ENCODE peak calls at places on chromosomes 7 and 10, in nine cellular contexts. P, R, M, X, Z, D, K, A and Q are unnamed samples. For H3K4me1, the result is how much of the 10 kb centered on the place peaks cover.

GRCh38 chr7:105776986-105777910 is 99.2 kb downstream of the ATXN7L1 start:
- DNase-seq in K (peak), R (peak), P (no peak), X (no peak), D (no peak), Z (no peak), A (peak), M (no peak), Q (no peak)

GRCh38 chr10:129163536-129163935 is 303.5 kb upstream of the MGMT start:
- DNase-seq in M (no peak), A (no peak), P (no peak), D (no peak), X (no peak), Z (no peak), R (no peak), K (no peak), Q (no peak)

GRCh38 chr10:17742918-17743317 is 9.1 kb upstream of the TMEM236 start:
- DNase-seq in M (peak), A (peak), K (peak), P (peak), X (peak), D (peak), R (peak), Z (no peak), Q (peak)

GRCh38 chr7:145183069-145183468 is 347.2 kb upstream of the TPK1 start:
- DNase-seq in R (peak), A (no peak), D (no peak), X (no peak), M (no peak), Z (no peak), K (no peak), P (no peak), Q (no peak)

GRCh38 chr7:25750738-25751529 is 401.1 kb upstream of the NFE2L3 start:
- DNase-seq in P (no peak), Z (no peak), R (no peak), K (no peak), X (no peak), M (no peak), D (no peak), A (no peak), Q (no peak)

GRCh38 chr7:69656890-69657289 is 58.6 kb downstream of the AUTS2 start:
- DNase-seq in D (no peak), P (no peak), M (no peak), Z (no peak), A (no peak), K (no peak), R (no peak), X (peak), Q (no peak)

GRCh38 chr10:43228783-43229207 is 38.1 kb downstream of the RASGEF1A start:
- DNase-seq in K (no peak), R (no peak), D (no peak), A (no peak), M (no peak), X (no peak), Z (peak), P (peak), Q (peak)

GRCh38 chr7:101269664-101270063 is 24.8 kb upstream of the FIS1 start:
- DNase-seq in A (no peak), Z (no peak), K (no peak), D (no peak), X (no peak), P (no peak), R (no peak), M (no peak), Q (no peak)

GRCh38 chr10:102670871-102671434 is 26.7 kb downstream of the TRIM8 start:
- DNase-seq in K (no peak), Z (no peak), R (no peak), D (no peak), A (no peak), X (no peak), M (peak), P (no peak), Q (no peak)

GRCh38 chr10:32956365-32957197 is 1.4 kb downstream of the ITGB1 start:
- DNase-seq in X (no peak), M (no peak), A (peak), Z (peak), D (no peak), R (peak), P (no peak), K (peak), Q (no peak)

GRCh38 chr7:41696323-41696916 is 6.5 kb downstream of the INHBA start:
- DNase-seq in X (peak), P (peak), A (peak), R (peak), K (peak), D (peak), M (peak), Z (peak), Q (peak)

GRCh38 chr10:103254538-103255325 is 9.0 kb downstream of the RPEL1 start:
- DNase-seq in D (no peak), M (no peak), Z (no peak), R (peak), A (peak), P (no peak), K (peak), X (no peak), Q (no peak)

GRCh38 chr10:45443101-45444009 is 69.3 kb downstream of the ALOX5 start:
- DNase-seq in D (no peak), K (no peak), R (no peak), A (no peak), X (no peak), Z (no peak), P (peak), M (no peak), Q (no peak)

GRCh38 chr10:15515207-15515606 is 144.1 kb upstream of the FAM171A1 start:
- DNase-seq in Z (no peak), K (no peak), M (no peak), A (no peak), X (no peak), P (no peak), R (no peak), D (no peak), Q (no peak)

GRCh38 chr7:28481131-28481926 is 69.0 kb downstream of the CREB5 start:
- DNase-seq in P (no peak), X (peak), M (no peak), D (no peak), K (no peak), Z (no peak), A (no peak), R (no peak), Q (no peak)

GRCh38 chr10:77247076-77247561 is 390.5 kb downstream of the KCNMA1 start:
- DNase-seq in Z (no peak), P (peak), M (no peak), X (no peak), D (no peak), K (peak), A (no peak), R (peak), Q (no peak)

GRCh38 chr7:2982831-2983230 is 60.8 kb downstream of the CARD11 start:
- DNase-seq in X (no peak), M (no peak), P (no peak), D (no peak), A (no peak), Z (peak), K (no peak), R (no peak), Q (no peak)

GRCh38 chr7:156927571-156928405 is 21.7 kb upstream of the NOM1 start:
- DNase-seq in P (no peak), Z (no peak), D (no peak), M (no peak), X (no peak), R (no peak), K (no peak), A (peak), Q (no peak)

GRCh38 chr7:98257701-98258100 is 5.7 kb upstream of the TECPR1 start:
- DNase-seq in Z (no peak), K (no peak), X (no peak), A (no peak), R (no peak), D (no peak), P (no peak), M (no peak), Q (no peak)

GRCh38 chr10:784759-785538 is 95.5 kb upstream of the DIP2C start:
- DNase-seq in K (peak), X (peak), D (peak), Z (peak), A (peak), M (peak), P (peak), R (peak), Q (peak)

GRCh38 chr10:33040436-33040835 is 82.4 kb upstream of the ITGB1 start:
- DNase-seq in M (no peak), R (no peak), A (no peak), X (no peak), Z (no peak), D (no peak), K (no peak), P (no peak), Q (no peak)

GRCh38 chr10:115947104-115947503 is 325.9 kb downstream of the GFRA1 start:
- DNase-seq in R (peak), M (no peak), K (peak), P (no peak), D (no peak), X (no peak), Z (no peak), A (no peak), Q (no peak)

GRCh38 chr10:11706911-11707567 is 35.1 kb upstream of the ECHDC3 start:
- DNase-seq in Z (no peak), M (no peak), D (no peak), K (no peak), A (no peak), P (no peak), X (no peak), R (no peak), Q (no peak)

GRCh38 chr7:151014950-151015349 is 9.3 kb downstream of the ATG9B start:
- DNase-seq in K (no peak), X (no peak), R (peak), A (no peak), D (no peak), P (no peak), Z (no peak), M (no peak), Q (no peak)

GRCh38 chr7:26379711-26380110 is 88.0 kb downstream of the SNX10 start:
- DNase-seq in K (no peak), Z (no peak), X (no peak), R (no peak), D (no peak), P (no peak), M (no peak), A (no peak), Q (no peak)

GRCh38 chr10:59433720-59434428 is 71.5 kb upstream of the FAM13C start:
- DNase-seq in R (peak), D (no peak), A (peak), K (no peak), Z (no peak), M (no peak), X (no peak), P (no peak), Q (no peak)

GRCh38 chr7:17689361-17689760 is 250.9 kb downstream of the SNX13 start:
- DNase-seq in P (no peak), R (no peak), A (peak), K (no peak), Z (no peak), M (no peak), X (no peak), D (no peak), Q (no peak)

GRCh38 chr7:83532229-83532628 is 116.7 kb downstream of the SEMA3E start:
- DNase-seq in R (peak), X (no peak), A (peak), P (no peak), M (no peak), K (peak), D (no peak), Z (no peak), Q (no peak)

GRCh38 chr7:73482746-73483145 is 39.3 kb downstream of the BAZ1B start:
- DNase-seq in K (no peak), A (no peak), Z (no peak), M (no peak), P (no peak), D (no peak), X (peak), R (no peak), Q (no peak)

GRCh38 chr10:11294831-11295230 is 277.2 kb downstream of the CELF2 start:
- DNase-seq in D (no peak), A (no peak), Z (no peak), P (no peak), K (no peak), R (no peak), X (no peak), M (no peak), Q (no peak)

GRCh38 chr10:35822316-35822715 is 180.2 kb upstream of the FZD8 start:
- DNase-seq in R (peak), X (peak), A (peak), M (peak), D (peak), K (peak), P (peak), Z (no peak), Q (peak)

GRCh38 chr7:135670179-135670578 is 7.9 kb downstream of the STMP1 start:
- DNase-seq in R (peak), M (no peak), Z (no peak), A (peak), P (no peak), X (no peak), K (no peak), D (no peak), Q (no peak)

GRCh38 chr10:115030483-115031200 is 62.5 kb upstream of the ATRNL1 start:
- DNase-seq in Z (no peak), P (no peak), M (no peak), D (no peak), K (no peak), A (no peak), R (no peak), X (peak), Q (no peak)

GRCh38 chr10:23120001-23120934 is 24.9 kb downstream of the MSRB2 start:
- DNase-seq in Z (no peak), K (no peak), P (no peak), M (no peak), X (no peak), D (no peak), A (no peak), R (no peak), Q (no peak)

GRCh38 chr10:71968553-71969474 is 4.6 kb downstream of the CHST3 start:
- DNase-seq in P (no peak), M (peak), K (peak), A (no peak), Z (no peak), D (no peak), R (peak), X (no peak), Q (no peak)

GRCh38 chr7:120272261-120272895 is 597 bp upstream of the KCND2 start:
- DNase-seq in Z (no peak), R (peak), A (peak), P (peak), D (no peak), M (no peak), K (peak), X (peak), Q (no peak)

GRCh38 chr10:106992064-106992463 is 172.4 kb downstream of the SORCS1 start:
- DNase-seq in D (no peak), Z (no peak), R (no peak), M (no peak), X (no peak), A (no peak), P (no peak), K (no peak), Q (no peak)

GRCh38 chr10:98400482-98400881 is 14.5 kb downstream of the PYROXD2 start:
- DNase-seq in M (no peak), R (no peak), P (no peak), A (peak), Z (no peak), D (no peak), K (no peak), X (no peak), Q (no peak)

GRCh38 chr10:16518822-16519221 is 2.9 kb downstream of the C1QL3 start:
- DNase-seq in P (no peak), A (no peak), R (peak), Z (no peak), K (no peak), M (no peak), X (no peak), D (no peak), Q (no peak)
- TF ChIP-seq CTCF in P (no peak), A (peak), R (peak), Z (no peak), K (peak), M (no peak), X (peak), D (no peak), Q (no peak)

DNA sequence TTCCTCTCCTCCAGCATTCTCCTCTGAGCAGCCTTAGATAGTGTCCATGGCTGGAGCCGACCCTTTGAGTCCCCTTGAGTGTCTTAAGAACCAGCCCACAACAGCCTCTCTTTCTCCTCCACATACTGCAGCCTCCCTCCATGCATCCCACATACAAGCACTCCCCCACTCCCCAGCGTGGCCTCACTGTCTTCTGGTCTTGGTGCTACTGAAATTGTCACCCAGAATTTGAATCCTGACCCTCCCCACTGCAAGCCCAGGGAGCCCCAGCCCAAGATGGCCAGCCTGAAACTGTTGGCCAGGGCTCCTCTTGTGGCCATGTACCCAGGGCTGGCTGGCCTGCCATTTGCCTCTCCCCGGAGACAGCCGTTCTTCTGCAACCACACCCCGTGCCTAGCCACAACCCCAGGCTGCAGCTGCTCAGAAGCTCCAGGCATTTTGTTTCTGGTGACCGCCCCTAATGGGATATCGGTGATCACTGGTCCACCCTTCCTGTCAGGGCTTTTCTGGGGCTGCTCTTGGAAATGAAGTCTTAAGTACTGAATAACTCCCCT is 18.8 kb upstream of the SH2D4B start:
- DNase-seq in A (no peak), P (no peak), K (no peak), Z (peak), R (no peak), D (no peak), X (no peak), M (no peak), Q (no peak)
- H3K4me1 ChIP-seq in A (under half), P (under half), K (under half), Z (under half), R (under half), D (under half), X (under half), M (under half), Q (under half)

DNA sequence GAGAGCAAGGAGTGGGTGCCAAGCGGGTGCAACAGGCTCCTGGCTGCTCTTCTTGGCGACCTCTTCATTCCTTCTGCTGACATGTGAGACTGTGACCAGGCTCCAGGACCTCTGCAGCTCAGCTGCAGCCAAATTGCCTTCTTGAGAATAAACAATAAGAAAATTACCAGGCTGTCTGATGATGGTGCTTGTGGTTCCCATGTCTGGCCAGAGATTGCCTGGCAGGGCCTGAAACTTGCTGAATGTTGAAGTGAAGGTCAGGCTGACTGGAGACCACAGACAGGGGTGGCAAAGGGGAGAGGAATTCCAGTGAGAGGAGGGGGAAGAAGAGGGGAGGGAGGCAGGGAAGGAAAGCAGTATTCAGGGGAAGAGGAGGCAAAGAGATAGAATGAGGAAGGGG is 497.4 kb upstream of the PODXL start:
- DNase-seq in Z (no peak), R (no peak), P (no peak), X (no peak), M (no peak), K (no peak), D (no peak), A (no peak), Q (no peak)
- H3K4me3 ChIP-seq in Z (no peak), R (no peak), P (no peak), X (no peak), M (no peak), K (no peak), D (no peak), A (no peak), Q (no peak)

GRCh38 chr7:95822717-95823116 is 50.4 kb downstream of the DYNC1I1 start:
- DNase-seq in P (no peak), X (no peak), M (no peak), D (no peak), A (no peak), R (no peak), Z (no peak), K (no peak), Q (no peak)

GRCh38 chr7:95824586-95824985 is 52.2 kb downstream of the DYNC1I1 start:
- DNase-seq in Z (no peak), K (no peak), M (no peak), X (no peak), A (no peak), D (no peak), R (no peak), P (no peak), Q (no peak)

GRCh38 chr7:95817846-95818245 is 45.5 kb downstream of the DYNC1I1 start:
- DNase-seq in Z (no peak), K (no peak), D (no peak), A (no peak), R (no peak), X (no peak), M (no peak), P (no peak), Q (no peak)

GRCh38 chr7:95820778-95821177 is 48.4 kb downstream of the DYNC1I1 start:
- DNase-seq in M (no peak), K (no peak), X (no peak), D (no peak), A (no peak), P (no peak), Z (no peak), R (no peak), Q (no peak)
- TF ChIP-seq CTCF in M (no peak), K (no peak), X (no peak), D (no peak), A (no peak), P (no peak), Z (no peak), R (no peak), Q (no peak)

GRCh38 chr10:80530251-80530650 is 7.5 kb upstream of the SH2D4B start:
- DNase-seq in P (no peak), X (no peak), Z (no peak), K (peak), M (no peak), A (no peak), R (no peak), D (no peak), Q (peak)
- H3K4me1 ChIP-seq in P (under half), X (under half), Z (under half), K (half or more), M (under half), A (under half), R (under half), D (under half), Q (under half)

GRCh38 chr7:18760046-18760445 is 264.5 kb downstream of the HDAC9 start:
- DNase-seq in A (no peak), Z (no peak), R (no peak), D (no peak), X (no peak), M (no peak), P (no peak), K (no peak), Q (no peak)

GRCh38 chr7:18761046-18761445 is 265.5 kb downstream of the HDAC9 start:
- DNase-seq in X (no peak), D (no peak), K (no peak), A (no peak), P (no peak), R (no peak), M (no peak), Z (no peak), Q (no peak)

GRCh38 chr7:18756378-18757050 is 261.0 kb downstream of the HDAC9 start:
- DNase-seq in X (no peak), P (no peak), Z (no peak), R (no peak), D (no peak), M (no peak), K (no peak), A (no peak), Q (no peak)

GRCh38 chr7:18762189-18762588 is 266.6 kb downstream of the HDAC9 start:
- DNase-seq in Z (no peak), P (no peak), D (no peak), X (no peak), A (no peak), K (no peak), R (peak), M (no peak), Q (peak)
- H3K4me3 ChIP-seq in Z (no peak), P (no peak), D (no peak), X (no peak), A (no peak), K (no peak), R (no peak), M (no peak), Q (no peak)

GRCh38 chr10:88404133-88404532 is 179.0 kb downstream of the RNLS start:
- DNase-seq in P (no peak), X (no peak), K (no peak), A (no peak), M (no peak), D (no peak), Z (no peak), R (no peak), Q (no peak)

GRCh38 chr10:88399240-88399639 is 183.9 kb downstream of the RNLS start:
- DNase-seq in P (no peak), Z (no peak), K (no peak), R (no peak), X (no peak), D (no peak), A (no peak), M (no peak), Q (no peak)

GRCh38 chr10:88401671-88402347 is 181.3 kb downstream of the RNLS start:
- DNase-seq in D (no peak), M (no peak), Z (no peak), K (no peak), A (peak), X (no peak), P (no peak), R (no peak), Q (no peak)
- TF ChIP-seq CTCF in D (peak), M (peak), Z (no peak), K (peak), A (peak), X (peak), P (peak), R (no peak), Q (no peak)

DNA sequence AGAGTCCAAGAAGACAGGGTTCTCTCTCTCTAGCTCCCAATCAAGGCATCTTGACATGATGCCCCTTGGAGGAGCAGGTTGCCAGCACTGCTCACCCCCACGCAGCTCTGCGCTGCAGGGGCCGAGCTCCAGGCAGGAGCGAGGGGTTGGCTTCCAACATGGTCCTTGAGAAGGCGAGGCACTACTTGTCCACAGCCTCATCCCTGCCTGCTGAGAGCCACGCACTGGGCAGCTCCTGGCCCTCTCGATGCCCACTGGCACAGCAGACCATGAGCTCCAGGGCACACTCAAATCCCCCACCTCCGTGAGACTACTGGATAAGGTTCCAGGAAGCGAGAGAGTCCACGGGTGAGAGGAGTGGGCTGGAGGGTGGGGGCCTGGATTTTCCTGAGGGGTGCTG is 31.1 kb downstream of the RAMP3 start:
- DNase-seq in M (no peak), Z (peak), A (no peak), K (no peak), X (no peak), D (peak), P (no peak), R (no peak), Q (no peak)
- H3K4me1 ChIP-seq in M (under half), Z (under half), A (under half), K (under half), X (under half), D (under half), P (under half), R (under half), Q (under half)